ENCODE peak calls at places on chromosomes 7 and 10, in six cellular contexts. S is tibial artery, I is left ventricle myocardium inferior, B is fibroblast of the aortic adventitia, L is kidney, X is cardiac muscle cell. W is an unnamed sample.
A peak's percentile ranks its signal among the peaks of the same experiment; 100 is the strongest.

GRCh38 chr10:50929670-50930069 is 44.2 kb upstream of the A1CF start:
- DNase-seq in S (no peak), I (no peak), B (peak; percentile 7), L (no peak), X (peak; percentile 6), W (peak; percentile 25)

GRCh38 chr7:504221-505081 is 15.2 kb downstream of the PDGFA start:
- DNase-seq in S (no peak), I (peak; percentile 12), B (no peak), L (peak; percentile 66), X (no peak), W (no peak)

GRCh38 chr10:44801383-44802327 is 109.5 kb upstream of the TMEM72 start:
- DNase-seq in S (peak; percentile 53), I (peak; percentile 93), B (peak; percentile 96), L (peak; percentile 96), X (peak; percentile 98), W (peak; percentile 99)

GRCh38 chr7:582931-583330 is 63.3 kb upstream of the PDGFA start:
- DNase-seq in S (no peak), I (no peak), B (no peak), L (peak; percentile 57), X (no peak), W (no peak)

GRCh38 chr10:7788640-7789335 is 811 bp downstream of the ATP5F1C start:
- DNase-seq in S (no peak), I (no peak), B (peak; percentile 28), L (no peak), X (peak; percentile 49), W (peak; percentile 36)

GRCh38 chr7:44489955-44490350 is 505 bp downstream of the NUDCD3 start:
- DNase-seq in S (no peak), I (no peak), B (peak; percentile 41), L (no peak), X (peak; percentile 12), W (peak; percentile 31)

GRCh38 chr7:128027485-128027980 is 3.7 kb downstream of the LRRC4 start:
- DNase-seq in S (no peak), I (no peak), B (no peak), L (no peak), X (no peak), W (no peak)

GRCh38 chr10:124565565-124566221 is 104.1 kb downstream of the LHPP start:
- DNase-seq in S (no peak), I (no peak), B (no peak), L (peak; percentile 87), X (peak; percentile 15), W (peak; percentile 20)

GRCh38 chr7:94008537-94008936 is 4.4 kb upstream of the BET1 start:
- DNase-seq in S (no peak), I (no peak), B (no peak), L (no peak), X (peak; percentile 22), W (peak; percentile 18)

GRCh38 chr10:3248526-3249255 is 76.1 kb upstream of the PITRM1 start:
- DNase-seq in S (peak; percentile 40), I (no peak), B (peak; percentile 96), L (no peak), X (peak; percentile 85), W (peak; percentile 88)

GRCh38 chr7:92695308-92696261 is 105.4 kb upstream of the FAM133B start:
- DNase-seq in S (no peak), I (peak; percentile 23), B (peak; percentile 93), L (no peak), X (peak; percentile 95), W (peak; percentile 94)

GRCh38 chr10:57053530-57053929 is 692.5 kb upstream of the ZWINT start:
- DNase-seq in S (no peak), I (no peak), B (no peak), L (peak; percentile 54), X (no peak), W (no peak)

GRCh38 chr10:97196213-97197029 is 10.7 kb upstream of the SLIT1 start:
- DNase-seq in S (peak; percentile 32), I (peak; percentile 56), B (peak; percentile 47), L (peak; percentile 80), X (peak; percentile 53), W (peak; percentile 46)

GRCh38 chr10:10564081-10564480 is 453.6 kb upstream of the CELF2 start:
- DNase-seq in S (no peak), I (no peak), B (peak; percentile 35), L (no peak), X (peak; percentile 22), W (peak; percentile 33)

GRCh38 chr7:101934618-101935017 is 117.2 kb downstream of the CUX1 start:
- DNase-seq in S (peak; percentile 56), I (no peak), B (no peak), L (no peak), X (no peak), W (no peak)
- H3K4me3 ChIP-seq in S (peak overlapping the region; percentile 24), I (peak overlapping the region; percentile 25), B (no peak overlapping the region), L (no peak overlapping the region), X (no peak overlapping the region), W (no peak overlapping the region)

GRCh38 chr7:15197359-15197977 is 294.9 kb upstream of the DGKB start:
- DNase-seq in S (no peak), I (no peak), B (peak; percentile 12), L (no peak), X (no peak), W (no peak)

DNA sequence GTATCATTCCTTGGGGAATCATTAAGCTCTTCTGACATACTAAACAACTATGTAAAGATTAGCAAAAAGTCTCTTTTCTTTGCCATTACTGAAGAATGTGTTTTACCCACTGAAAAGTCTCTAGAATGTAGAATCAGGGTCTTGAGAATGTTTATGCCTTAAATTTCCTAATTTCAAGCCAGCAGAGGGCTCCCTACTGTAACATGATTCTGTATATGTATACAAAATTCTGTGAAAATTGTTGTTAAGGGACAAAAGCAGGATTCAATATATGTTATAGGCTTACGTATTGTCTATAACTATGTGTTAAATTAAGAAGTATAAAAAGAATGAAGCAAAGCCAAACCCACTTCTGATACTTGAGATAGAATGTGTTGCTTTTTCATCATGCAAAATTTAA is 296.9 kb upstream of the DGKB start:
- DNase-seq in S (no peak), I (no peak), B (peak; percentile 50), L (no peak), X (peak; percentile 35), W (peak; percentile 29)
- TF ChIP-seq CTCF in S (no peak), I (peak; percentile 24), B (peak; percentile 39), L (no peak), X (peak; percentile 52), W (peak; percentile 44)

DNA sequence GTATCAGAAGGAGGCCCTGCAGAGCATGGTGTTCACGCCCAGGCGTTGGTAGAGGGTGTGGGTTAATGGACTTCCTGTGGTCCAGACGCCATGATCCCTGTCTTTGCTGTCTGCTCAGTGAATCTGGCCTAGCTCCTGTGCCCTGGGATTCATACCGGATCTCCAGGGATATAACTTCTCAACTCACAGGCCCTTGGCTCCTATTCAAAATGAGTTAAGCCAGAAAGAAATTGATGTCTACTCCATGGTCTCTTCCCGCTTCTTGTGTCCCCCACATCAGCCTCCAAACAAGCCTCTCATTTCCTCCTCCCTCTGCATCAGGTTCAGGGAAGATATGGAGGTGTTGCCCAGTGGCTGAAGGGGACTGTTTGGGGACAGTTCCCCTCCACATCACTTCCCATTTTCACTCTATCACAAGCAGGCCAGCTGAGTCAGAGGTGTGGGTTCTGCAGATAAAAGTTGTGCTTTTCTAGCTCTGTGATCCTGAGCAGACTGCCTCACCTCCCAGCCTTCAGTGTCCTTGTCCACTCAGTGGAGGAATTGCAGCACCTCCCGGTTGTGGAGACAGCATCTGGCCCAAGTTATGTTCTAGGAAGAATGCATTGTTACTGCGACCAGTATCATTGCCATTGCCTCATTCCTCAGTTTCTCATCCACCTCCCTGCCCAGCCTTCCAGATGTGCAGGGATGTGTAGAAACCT is 22.5 kb downstream of the AKR1E2 start:
- DNase-seq in S (no peak), I (no peak), B (peak; percentile 27), L (no peak), X (peak; percentile 21), W (no peak)
- H3K4me3 ChIP-seq in S (no peak overlapping the region), I (no peak overlapping the region), B (no peak overlapping the region), L (no peak overlapping the region), X (no peak overlapping the region), W (no peak overlapping the region)

GRCh38 chr10:121664671-121665070 is 66.4 kb upstream of the FGFR2 start:
- DNase-seq in S (no peak), I (no peak), B (no peak), L (no peak), X (no peak), W (no peak)

GRCh38 chr10:121662531-121662930 is 64.3 kb upstream of the FGFR2 start:
- DNase-seq in S (no peak), I (no peak), B (no peak), L (no peak), X (no peak), W (no peak)

GRCh38 chr10:121661451-121661851 is 63.2 kb upstream of the FGFR2 start:
- DNase-seq in S (no peak), I (no peak), B (no peak), L (no peak), X (no peak), W (no peak)

GRCh38 chr10:121665809-121666208 is 67.6 kb upstream of the FGFR2 start:
- DNase-seq in S (no peak), I (no peak), B (no peak), L (no peak), X (no peak), W (no peak)

GRCh38 chr10:121662945-121663917 is 65.0 kb upstream of the FGFR2 start:
- DNase-seq in S (no peak), I (no peak), B (no peak), L (no peak), X (no peak), W (no peak)
- TF ChIP-seq CTCF in S (no peak), I (no peak), B (no peak), L (peak; percentile 23), X (peak; percentile 25), W (no peak)

GRCh38 chr7:150799156-150799555 is 1.0 kb downstream of the TMEM176B start:
- DNase-seq in S (no peak), I (no peak), B (no peak), L (no peak), X (no peak), W (no peak)
- H3K4me3 ChIP-seq in S (no peak overlapping the region), I (peak overlapping the region; percentile 70), B (no peak overlapping the region), L (peak overlapping the region; percentile 82), X (peak overlapping the region; percentile 36), W (no peak overlapping the region)

GRCh38 chr7:16644157-16644556 is 1.4 kb downstream of the ANKMY2 start:
- DNase-seq in S (no peak), I (no peak), B (no peak), L (no peak), X (no peak), W (no peak)

GRCh38 chr7:16646427-16647081 is 573 bp downstream of the BZW2 start:
- DNase-seq in S (no peak), I (no peak), B (no peak), L (no peak), X (peak; percentile 24), W (no peak)

GRCh38 chr7:16644624-16644986 is 949 bp downstream of the ANKMY2 start:
- DNase-seq in S (peak; percentile 44), I (peak; percentile 48), B (peak; percentile 45), L (peak; percentile 89), X (peak; percentile 47), W (peak; percentile 33)

GRCh38 chr7:16644987-16645592 is 464 bp downstream of the ANKMY2 start:
- DNase-seq in S (peak; percentile 41), I (peak; percentile 31), B (peak; percentile 54), L (peak; percentile 75), X (peak; percentile 43), W (peak; percentile 31)

GRCh38 chr7:16645593-16646426 is at the start of the genes ANKMY2 and BZW2:
- DNase-seq in S (peak; percentile 95), I (peak; percentile 95), B (peak; percentile 97), L (peak; percentile 98), X (peak; percentile 98), W (peak; percentile 97)
- TF ChIP-seq CTCF in S (peak; percentile 8), I (no peak), B (no peak), L (peak; percentile 11), X (no peak), W (no peak)

W was measured in fibroblast of pulmonary artery.